ENCODE peak calls at places on chromosomes 12 and 14, in five cellular contexts. One of them, this sample, is unnamed.

GRCh38 chr12:63982787-63983186 is 138.3 kb downstream of the SRGAP1 start:
- DNase-seq in HepG2: no peak
- DNase-seq in H1: no peak
- DNase-seq in NT2/D1: no peak
- DNase-seq in GM12878: no peak
- DNase-seq in this sample: no peak

GRCh38 chr12:6925543-6926279 is 2.0 kb upstream of the ATN1 start:
- DNase-seq in HepG2: no peak
- DNase-seq in H1: peak
- DNase-seq in NT2/D1: peak
- DNase-seq in GM12878: no peak
- DNase-seq in this sample: no peak

GRCh38 chr12:102543931-102544485 is 63.6 kb upstream of the IGF1 start:
- DNase-seq in HepG2: no peak
- DNase-seq in H1: no peak
- DNase-seq in NT2/D1: no peak
- DNase-seq in GM12878: no peak
- DNase-seq in this sample: no peak

GRCh38 chr12:57469334-57470164 is 10.0 kb downstream of the GLI1 start:
- DNase-seq in HepG2: no peak
- DNase-seq in H1: no peak
- DNase-seq in NT2/D1: no peak
- DNase-seq in GM12878: no peak
- DNase-seq in this sample: no peak

GRCh38 chr12:13864081-13864673 is 117.2 kb downstream of the GRIN2B start:
- DNase-seq in HepG2: peak
- DNase-seq in H1: peak
- DNase-seq in NT2/D1: peak
- DNase-seq in GM12878: peak
- DNase-seq in this sample: peak

GRCh38 chr12:6963016-6963731 is 7.3 kb downstream of the PHB2 start:
- DNase-seq in HepG2: no peak
- DNase-seq in H1: peak
- DNase-seq in NT2/D1: no peak
- DNase-seq in GM12878: no peak
- DNase-seq in this sample: no peak

GRCh38 chr12:49521391-49521790 is 17.4 kb upstream of the KCNH3 start:
- DNase-seq in HepG2: no peak
- DNase-seq in H1: no peak
- DNase-seq in NT2/D1: no peak
- DNase-seq in GM12878: no peak
- DNase-seq in this sample: no peak

GRCh38 chr12:104632724-104633181 is 176.0 kb downstream of the CHST11 start:
- DNase-seq in HepG2: no peak
- DNase-seq in H1: no peak
- DNase-seq in NT2/D1: no peak
- DNase-seq in GM12878: no peak
- DNase-seq in this sample: no peak

GRCh38 chr12:45893240-45893639 is 97.1 kb downstream of the SCAF11 start:
- DNase-seq in HepG2: peak
- DNase-seq in H1: no peak
- DNase-seq in NT2/D1: peak
- DNase-seq in GM12878: no peak
- DNase-seq in this sample: peak

GRCh38 chr14:26835949-26836570 is 238.2 kb upstream of the NOVA1 start:
- DNase-seq in HepG2: no peak
- DNase-seq in H1: no peak
- DNase-seq in NT2/D1: no peak
- DNase-seq in GM12878: no peak
- DNase-seq in this sample: no peak

GRCh38 chr14:61397607-61398006 is 76.2 kb downstream of the PRKCH start:
- DNase-seq in HepG2: no peak
- DNase-seq in H1: no peak
- DNase-seq in NT2/D1: no peak
- DNase-seq in GM12878: no peak
- DNase-seq in this sample: no peak

GRCh38 chr12:27491226-27491625 is 32.8 kb upstream of the PPFIBP1 start:
- DNase-seq in HepG2: no peak
- DNase-seq in H1: no peak
- DNase-seq in NT2/D1: no peak
- DNase-seq in GM12878: no peak
- DNase-seq in this sample: no peak

GRCh38 chr12:103656291-103656690 is 69.2 kb downstream of the STAB2 start:
- DNase-seq in HepG2: no peak
- DNase-seq in H1: no peak
- DNase-seq in NT2/D1: no peak
- DNase-seq in GM12878: no peak
- DNase-seq in this sample: no peak

GRCh38 chr14:75068294-75069020 is 984 bp upstream of the ZC2HC1C start:
- DNase-seq in HepG2: no peak
- DNase-seq in H1: no peak
- DNase-seq in NT2/D1: no peak
- DNase-seq in GM12878: no peak
- DNase-seq in this sample: no peak

GRCh38 chr12:94208433-94208921 is 60.1 kb downstream of the PLXNC1 start:
- DNase-seq in HepG2: no peak
- DNase-seq in H1: no peak
- DNase-seq in NT2/D1: no peak
- DNase-seq in GM12878: no peak
- DNase-seq in this sample: no peak

GRCh38 chr14:105431256-105431655 is 11.6 kb downstream of the MTA1 start:
- DNase-seq in HepG2: no peak
- DNase-seq in H1: no peak
- DNase-seq in NT2/D1: no peak
- DNase-seq in GM12878: no peak
- DNase-seq in this sample: no peak

GRCh38 chr12:24394246-24394645 is 444.8 kb upstream of the SOX5 start:
- DNase-seq in HepG2: no peak
- DNase-seq in H1: no peak
- DNase-seq in NT2/D1: no peak
- DNase-seq in GM12878: no peak
- DNase-seq in this sample: no peak

GRCh38 chr14:105491366-105492006 is 440 bp downstream of the TEDC1 start:
- DNase-seq in HepG2: peak
- DNase-seq in H1: peak
- DNase-seq in NT2/D1: peak
- DNase-seq in GM12878: peak
- DNase-seq in this sample: peak

GRCh38 chr12:47612953-47613352 is 92.9 kb downstream of the RPAP3 start:
- DNase-seq in HepG2: no peak
- DNase-seq in H1: no peak
- DNase-seq in NT2/D1: no peak
- DNase-seq in GM12878: no peak
- DNase-seq in this sample: no peak

GRCh38 chr14:38286481-38286880 is 30.6 kb upstream of the CLEC14A start:
- DNase-seq in HepG2: no peak
- DNase-seq in H1: no peak
- DNase-seq in NT2/D1: no peak
- DNase-seq in GM12878: no peak
- DNase-seq in this sample: no peak

GRCh38 chr12:57325395-57325794 is 74.4 kb upstream of the STAC3 start:
- DNase-seq in HepG2: no peak
- DNase-seq in H1: no peak
- DNase-seq in NT2/D1: no peak
- DNase-seq in GM12878: no peak
- DNase-seq in this sample: no peak

GRCh38 chr12:90235642-90236041 is 527.0 kb upstream of the ATP2B1 start:
- DNase-seq in HepG2: no peak
- DNase-seq in H1: no peak
- DNase-seq in NT2/D1: no peak
- DNase-seq in GM12878: no peak
- DNase-seq in this sample: no peak

GRCh38 chr12:54207539-54208267 is 18.9 kb upstream of the SMUG1 start:
- DNase-seq in HepG2: peak
- DNase-seq in H1: peak
- DNase-seq in NT2/D1: peak
- DNase-seq in GM12878: no peak
- DNase-seq in this sample: peak
- TF ChIP-seq SUZ12 in HepG2: no peak
- TF ChIP-seq SUZ12 in H1: no peak
- TF ChIP-seq SUZ12 in NT2/D1: no peak
- TF ChIP-seq SUZ12 in GM12878: no peak
- TF ChIP-seq SUZ12 in this sample: no peak

GRCh38 chr14:64215274-64215673 is 78.9 kb downstream of the ESR2 start:
- DNase-seq in HepG2: no peak
- DNase-seq in H1: no peak
- DNase-seq in NT2/D1: no peak
- DNase-seq in GM12878: no peak
- DNase-seq in this sample: no peak

GRCh38 chr14:64215978-64216377 is 78.2 kb downstream of the ESR2 start:
- DNase-seq in HepG2: no peak
- DNase-seq in H1: no peak
- DNase-seq in NT2/D1: no peak
- DNase-seq in GM12878: no peak
- DNase-seq in this sample: no peak

GRCh38 chr14:64212666-64213065 is 81.5 kb downstream of the ESR2 start:
- DNase-seq in HepG2: no peak
- DNase-seq in H1: no peak
- DNase-seq in NT2/D1: no peak
- DNase-seq in GM12878: no peak
- DNase-seq in this sample: no peak

GRCh38 chr14:64213079-64213478 is 81.1 kb downstream of the ESR2 start:
- DNase-seq in HepG2: no peak
- DNase-seq in H1: no peak
- DNase-seq in NT2/D1: no peak
- DNase-seq in GM12878: no peak
- DNase-seq in this sample: no peak

DNA sequence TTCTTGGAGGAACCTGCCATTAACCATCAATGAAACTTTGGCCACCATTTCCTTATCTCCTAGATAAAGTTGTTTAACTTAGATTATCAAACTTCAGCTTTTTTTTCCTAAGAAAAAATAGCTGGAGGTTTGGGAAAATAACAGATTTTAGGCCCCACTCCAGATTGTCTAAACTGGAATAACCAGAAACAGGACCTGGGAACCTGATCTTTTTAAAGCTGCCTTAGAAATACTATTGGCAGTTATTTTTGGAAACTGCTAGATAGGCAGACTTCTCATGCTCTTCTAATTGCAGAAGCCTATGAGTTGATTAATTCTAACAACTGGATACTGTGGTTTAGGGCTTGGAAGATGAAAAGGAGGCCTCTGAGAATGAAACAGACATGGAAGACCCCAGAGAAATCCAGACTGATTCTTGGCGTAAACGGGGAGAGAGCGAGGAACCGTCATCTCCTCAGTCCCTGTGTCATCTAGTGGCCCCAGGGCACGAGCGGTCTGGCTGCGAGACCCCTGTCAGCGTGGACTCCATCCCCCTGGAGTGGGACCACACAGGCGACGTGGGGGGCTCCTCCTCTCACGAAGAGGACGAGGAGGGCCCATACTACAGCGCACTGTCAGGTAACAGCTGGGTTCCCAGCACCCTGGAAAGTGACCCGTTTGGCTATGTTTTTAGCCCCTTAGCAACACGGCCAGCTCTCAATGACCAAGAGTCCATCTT is 80.2 kb downstream of the ESR2 start:
- DNase-seq in HepG2: no peak
- DNase-seq in H1: no peak
- DNase-seq in NT2/D1: no peak
- DNase-seq in GM12878: no peak
- DNase-seq in this sample: no peak
- TF ChIP-seq SUZ12 in HepG2: no peak
- TF ChIP-seq SUZ12 in H1: no peak
- TF ChIP-seq SUZ12 in NT2/D1: no peak
- TF ChIP-seq SUZ12 in GM12878: no peak
- TF ChIP-seq SUZ12 in this sample: no peak

GRCh38 chr12:39503445-39503844 is 60.5 kb upstream of the KIF21A start:
- DNase-seq in HepG2: no peak
- DNase-seq in H1: no peak
- DNase-seq in NT2/D1: no peak
- DNase-seq in GM12878: no peak
- DNase-seq in this sample: no peak
- TF ChIP-seq SUZ12 in HepG2: no peak
- TF ChIP-seq SUZ12 in H1: no peak
- TF ChIP-seq SUZ12 in NT2/D1: no peak
- TF ChIP-seq SUZ12 in GM12878: no peak
- TF ChIP-seq SUZ12 in this sample: no peak

DNA sequence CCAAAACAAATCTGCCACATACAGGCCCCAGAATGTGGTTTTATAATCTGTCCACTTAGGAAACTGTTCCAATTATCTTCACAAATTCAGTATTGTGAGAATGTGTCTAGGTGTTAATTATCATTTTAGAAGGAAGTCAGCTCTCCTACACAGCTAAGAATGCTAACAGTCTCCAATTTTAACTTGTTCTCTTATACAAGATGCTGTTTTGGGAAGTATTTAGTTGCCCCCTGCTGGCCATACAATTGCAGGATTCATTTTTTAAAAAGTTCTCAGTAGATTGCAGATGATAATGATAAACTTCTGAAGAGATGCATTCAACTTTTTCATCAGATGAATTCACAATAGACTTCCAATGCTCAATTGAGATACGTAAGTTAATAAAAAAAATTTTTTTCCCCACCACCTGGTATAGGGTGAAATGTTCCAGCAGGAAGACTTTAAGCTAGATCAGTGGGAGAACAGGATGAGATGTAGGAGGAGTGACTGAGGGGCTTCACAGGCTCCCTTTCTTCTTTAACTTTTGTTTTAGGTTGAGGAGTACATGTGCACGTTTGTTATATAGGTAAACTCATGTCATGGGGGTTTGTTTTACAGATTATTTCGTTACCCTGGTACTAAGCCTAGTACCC is 27.3 kb upstream of the OSBPL8 start:
- DNase-seq in HepG2: peak
- DNase-seq in H1: no peak
- DNase-seq in NT2/D1: peak
- DNase-seq in GM12878: no peak
- DNase-seq in this sample: peak
- TF ChIP-seq SUZ12 in HepG2: no peak
- TF ChIP-seq SUZ12 in H1: no peak
- TF ChIP-seq SUZ12 in NT2/D1: no peak
- TF ChIP-seq SUZ12 in GM12878: no peak
- TF ChIP-seq SUZ12 in this sample: no peak

GRCh38 chr12:122111070-122111750 is 32.7 kb downstream of the MLXIP start:
- DNase-seq in HepG2: no peak
- DNase-seq in H1: no peak
- DNase-seq in NT2/D1: no peak
- DNase-seq in GM12878: no peak
- DNase-seq in this sample: no peak
- TF ChIP-seq SUZ12 in HepG2: no peak
- TF ChIP-seq SUZ12 in H1: no peak
- TF ChIP-seq SUZ12 in NT2/D1: no peak
- TF ChIP-seq SUZ12 in GM12878: no peak
- TF ChIP-seq SUZ12 in this sample: no peak

DNA sequence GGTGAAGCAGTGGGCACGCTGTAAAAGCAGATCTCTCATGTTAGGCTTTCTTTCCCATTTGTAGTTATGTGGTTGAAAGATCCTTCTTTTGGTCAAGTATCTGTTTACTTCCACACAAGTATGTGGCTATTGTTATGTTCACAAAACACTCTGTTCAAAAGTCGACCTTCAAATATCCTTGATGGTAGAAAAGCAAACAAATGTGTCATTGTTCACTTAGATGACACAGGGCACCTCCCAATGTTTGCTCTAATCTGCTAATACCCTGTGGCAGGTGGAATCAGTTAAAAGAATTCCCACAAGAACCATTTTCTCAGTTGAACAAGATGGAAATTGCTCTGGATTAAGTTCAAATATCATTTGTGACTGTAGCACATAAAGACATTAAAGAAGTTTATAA is 43.6 kb upstream of the NAA30 start:
- DNase-seq in HepG2: peak
- DNase-seq in H1: no peak
- DNase-seq in NT2/D1: no peak
- DNase-seq in GM12878: no peak
- DNase-seq in this sample: no peak
- TF ChIP-seq SUZ12 in HepG2: no peak
- TF ChIP-seq SUZ12 in H1: no peak
- TF ChIP-seq SUZ12 in NT2/D1: no peak
- TF ChIP-seq SUZ12 in GM12878: no peak
- TF ChIP-seq SUZ12 in this sample: no peak

This sample was measured in HEK293T.